ENCODE peak calls at places on chromosomes 2 and 18, in eight cellular contexts. M is K562, V is sigmoid colon, W is endothelial cell of umbilical vein, B is H1, J is breast epithelium, H is upper lobe of left lung, G is GM12878. S is an unnamed sample. For H3K4me1, the result is how much of the 10 kb centered on the place peaks cover.

GRCh38 chr18:2442726-2443275 is 128.5 kb downstream of the METTL4 start:
- DNase-seq in M (no peak), V (no peak), W (no peak), B (no peak), J (no peak), H (no peak), G (no peak), S (no peak)

GRCh38 chr18:44716697-44717163 is 36.0 kb downstream of the SETBP1 start:
- DNase-seq in M (no peak), V (no peak), W (no peak), B (no peak), J (no peak), H (no peak), G (no peak), S (no peak)

GRCh38 chr18:5720132-5720531 is 175.2 kb downstream of the TMEM200C start:
- DNase-seq in M (no peak), V (no peak), W (no peak), B (no peak), J (no peak), H (no peak), G (no peak), S (no peak)

GRCh38 chr2:72028996-72029395 is 118.7 kb downstream of the CYP26B1 start:
- DNase-seq in M (no peak), V (no peak), W (no peak), B (no peak), J (peak), H (no peak), G (no peak), S (no peak)

GRCh38 chr18:26227051-26227672 is 917 bp downstream of the TAF4B start:
- DNase-seq in M (no peak), V (peak), W (peak), B (no peak), J (no peak), H (no peak), G (no peak), S (no peak)

GRCh38 chr2:20614201-20615045 is 36.5 kb downstream of the HS1BP3 start:
- DNase-seq in M (no peak), V (peak), W (no peak), B (no peak), J (peak), H (peak), G (no peak), S (peak)

GRCh38 chr2:47221039-47221438 is 65.9 kb upstream of the STPG4 start:
- DNase-seq in M (no peak), V (no peak), W (no peak), B (no peak), J (no peak), H (no peak), G (no peak), S (no peak)

GRCh38 chr2:140210963-140211362 is 1430.8 kb upstream of the NXPH2 start:
- DNase-seq in M (no peak), V (no peak), W (no peak), B (no peak), J (no peak), H (no peak), G (no peak), S (no peak)

GRCh38 chr18:62027914-62028520 is 135.2 kb upstream of the RNF152 start:
- DNase-seq in M (no peak), V (no peak), W (no peak), B (no peak), J (no peak), H (no peak), G (no peak), S (no peak)

GRCh38 chr18:35811896-35812295 is 160.6 kb upstream of the RMP24 start:
- DNase-seq in M (no peak), V (no peak), W (peak), B (no peak), J (no peak), H (no peak), G (no peak), S (no peak)

GRCh38 chr2:174874081-174874480 is 109.8 kb upstream of the CHRNA1 start:
- DNase-seq in M (no peak), V (no peak), W (peak), B (no peak), J (no peak), H (no peak), G (no peak), S (no peak)

GRCh38 chr18:57057890-57058289 is 89.0 kb upstream of the BOD1L2 start:
- DNase-seq in M (no peak), V (no peak), W (no peak), B (no peak), J (no peak), H (no peak), G (peak), S (no peak)

GRCh38 chr2:167057461-167057860 is 169.2 kb downstream of the XIRP2 start:
- DNase-seq in M (no peak), V (no peak), W (no peak), B (no peak), J (no peak), H (no peak), G (no peak), S (no peak)

GRCh38 chr2:234536218-234536989 is 39.5 kb upstream of the ARL4C start:
- DNase-seq in M (no peak), V (no peak), W (no peak), B (no peak), J (no peak), H (no peak), G (no peak), S (no peak)

GRCh38 chr2:240170883-240171282 is 30.4 kb upstream of the OTOS start:
- DNase-seq in M (no peak), V (no peak), W (no peak), B (no peak), J (no peak), H (no peak), G (no peak), S (no peak)

GRCh38 chr18:8630546-8630945 is 21.3 kb downstream of the RAB12 start:
- DNase-seq in M (no peak), V (no peak), W (no peak), B (no peak), J (no peak), H (no peak), G (no peak), S (no peak)

GRCh38 chr2:220493871-220494525 is 866.6 kb downstream of the SLC4A3 start:
- DNase-seq in M (no peak), V (no peak), W (no peak), B (no peak), J (no peak), H (no peak), G (no peak), S (no peak)

GRCh38 chr2:237440819-237441281 is 26.9 kb upstream of the COL6A3 start:
- DNase-seq in M (no peak), V (no peak), W (no peak), B (no peak), J (no peak), H (no peak), G (no peak), S (no peak)

GRCh38 chr18:76005632-76006031 is 489.4 kb downstream of the ZNF516 start:
- DNase-seq in M (no peak), V (no peak), W (no peak), B (no peak), J (no peak), H (no peak), G (no peak), S (no peak)

GRCh38 chr2:169928463-169928864 is 101.2 kb downstream of the UBR3 start:
- DNase-seq in M (no peak), V (no peak), W (peak), B (no peak), J (no peak), H (no peak), G (no peak), S (peak)

GRCh38 chr2:131030478-131030971 is 62.7 kb downstream of the FAM168B start:
- DNase-seq in M (no peak), V (no peak), W (no peak), B (no peak), J (no peak), H (no peak), G (no peak), S (no peak)

GRCh38 chr2:223993634-223994232 is 36.5 kb downstream of the MRPL44 start:
- DNase-seq in M (peak), V (peak), W (peak), B (no peak), J (peak), H (peak), G (no peak), S (peak)

GRCh38 chr18:67639872-67640271 is 123.4 kb upstream of the DSEL start:
- DNase-seq in M (no peak), V (no peak), W (no peak), B (no peak), J (no peak), H (no peak), G (no peak), S (no peak)

DNA sequence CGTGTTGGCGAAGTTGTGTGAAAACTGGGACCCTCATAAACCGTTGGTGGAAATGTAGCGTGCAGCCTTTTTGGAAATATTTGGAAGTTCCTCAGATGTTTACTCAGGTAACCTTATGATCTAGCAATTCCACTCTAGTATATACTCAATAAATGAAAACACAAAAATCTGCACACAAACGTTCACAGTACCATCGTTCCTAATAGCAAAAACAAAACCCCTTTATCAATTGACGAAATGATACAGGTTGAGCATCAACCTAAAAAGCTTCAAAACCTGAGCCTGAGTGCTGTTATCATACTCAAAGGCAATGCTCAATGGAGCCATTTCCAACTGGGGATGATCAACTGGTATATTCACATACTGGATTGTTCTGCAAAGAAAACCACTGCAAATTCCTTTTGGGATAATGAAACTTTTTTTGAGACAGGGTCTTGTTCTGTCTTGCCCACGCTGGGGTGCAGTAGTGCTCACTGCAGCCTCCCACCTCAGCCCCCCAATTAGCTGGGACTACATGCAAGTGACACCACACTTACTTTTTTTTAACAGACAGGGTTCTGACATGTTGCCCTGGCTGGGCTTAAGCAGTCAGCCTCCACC is 777 bp upstream of the C18orf32 start:
- DNase-seq in M (no peak), V (no peak), W (no peak), B (no peak), J (no peak), H (no peak), G (no peak), S (no peak)
- TF ChIP-seq POLR2AphosphoS5 in M (no peak), V (no peak), W (no peak), B (peak), J (no peak), H (no peak), G (peak), S (no peak)

DNA sequence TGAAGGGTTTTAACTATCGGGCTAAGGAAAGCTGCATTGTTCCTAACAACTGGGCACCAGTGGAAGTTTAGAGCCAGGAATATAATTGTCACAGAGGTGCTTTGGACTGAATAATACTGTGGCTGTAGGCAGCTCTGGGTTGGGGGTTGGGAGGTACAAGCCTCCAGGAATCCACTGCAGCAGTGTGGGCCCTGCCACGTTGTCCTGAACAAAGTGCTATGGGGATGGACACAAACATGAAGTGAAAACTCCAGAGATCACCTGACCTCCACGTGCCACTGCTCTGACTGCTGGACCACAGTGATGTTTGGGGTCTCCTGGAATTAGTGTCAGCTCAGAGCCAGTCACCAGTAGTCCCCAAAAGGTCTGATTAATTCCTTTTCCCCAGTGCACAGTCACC is 110.9 kb downstream of the BCL2 start:
- DNase-seq in M (no peak), V (no peak), W (no peak), B (no peak), J (no peak), H (no peak), G (no peak), S (no peak)
- H3K4me3 ChIP-seq in M (no peak), V (no peak), W (no peak), B (no peak), J (no peak), H (no peak), G (peak), S (no peak)

GRCh38 chr2:197103363-197103762 is 176.9 kb upstream of the PGAP1 start:
- DNase-seq in M (no peak), V (no peak), W (no peak), B (no peak), J (no peak), H (no peak), G (no peak), S (no peak)

GRCh38 chr2:197108758-197109157 is 182.3 kb upstream of the PGAP1 start:
- DNase-seq in M (no peak), V (peak), W (no peak), B (no peak), J (no peak), H (peak), G (no peak), S (peak)

GRCh38 chr2:197109326-197109725 is 182.8 kb upstream of the PGAP1 start:
- DNase-seq in M (no peak), V (no peak), W (no peak), B (no peak), J (no peak), H (no peak), G (no peak), S (no peak)

GRCh38 chr2:197102202-197102601 is 175.7 kb upstream of the PGAP1 start:
- DNase-seq in M (no peak), V (no peak), W (no peak), B (no peak), J (no peak), H (no peak), G (no peak), S (no peak)

DNA sequence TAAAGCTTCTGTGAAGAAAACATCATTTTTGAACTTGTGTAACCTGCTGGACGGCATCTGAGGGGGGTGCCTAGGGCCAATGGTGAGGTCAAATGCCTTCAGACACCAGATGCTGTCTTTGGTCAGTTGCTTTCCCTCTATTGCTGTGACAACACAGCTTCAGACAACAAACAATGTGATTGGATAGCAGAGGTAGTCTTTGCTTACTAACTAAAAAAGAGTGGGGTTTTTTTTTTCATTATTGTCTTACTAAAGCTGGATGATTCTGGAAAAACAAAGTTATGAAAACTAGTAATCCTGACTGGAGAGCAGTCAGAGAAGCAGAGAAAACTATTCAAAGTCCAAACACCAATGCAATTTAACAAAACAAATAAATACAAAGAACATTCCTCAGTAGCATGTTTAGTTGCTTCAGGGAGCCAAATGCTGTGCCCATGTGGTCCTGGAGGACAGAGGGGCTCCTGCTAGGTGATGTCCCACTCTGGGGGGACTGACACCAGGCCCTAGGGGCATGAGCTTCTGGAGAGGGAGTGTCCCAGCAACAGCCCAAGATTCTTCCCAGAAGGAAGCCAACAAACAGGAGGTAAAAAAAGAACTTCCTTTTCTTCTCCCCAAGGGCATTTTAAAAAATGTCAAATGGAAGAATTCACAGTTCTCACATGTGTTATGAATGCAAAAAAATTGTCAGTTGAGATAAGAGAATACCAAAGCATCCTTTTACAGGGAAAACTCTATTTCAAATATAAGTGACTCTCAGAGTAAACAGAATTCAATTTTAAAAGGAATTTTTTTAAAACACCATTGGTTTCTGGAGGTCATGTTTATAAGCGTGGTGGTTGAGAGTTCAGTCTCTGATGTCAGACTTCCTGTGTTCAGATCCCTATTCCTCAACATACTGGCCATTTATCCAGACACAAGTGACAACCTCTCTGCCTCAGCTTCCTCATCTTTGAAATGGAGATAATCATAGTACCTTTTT is 181.1 kb upstream of the PGAP1 start:
- DNase-seq in M (no peak), V (peak), W (peak), B (no peak), J (no peak), H (no peak), G (no peak), S (no peak)
- H3K4me1 ChIP-seq in M (under half), V (under half), W (under half), B (under half), J (under half), H (under half), G (under half), S (under half)

GRCh38 chr2:156332452-156333273 is at the start of gene NR4A2:
- DNase-seq in M (peak), V (peak), W (peak), B (no peak), J (peak), H (peak), G (no peak), S (peak)

GRCh38 chr2:156333274-156333950 is 891 bp upstream of the NR4A2 start:
- DNase-seq in M (peak), V (no peak), W (no peak), B (no peak), J (peak), H (no peak), G (no peak), S (no peak)

GRCh38 chr2:156329922-156330726 is 2.4 kb downstream of the NR4A2 start:
- DNase-seq in M (no peak), V (no peak), W (no peak), B (no peak), J (no peak), H (no peak), G (no peak), S (no peak)

GRCh38 chr2:156333951-156334495 is 1.5 kb upstream of the NR4A2 start:
- DNase-seq in M (peak), V (peak), W (peak), B (no peak), J (peak), H (peak), G (no peak), S (peak)

GRCh38 chr2:156331572-156332451 is 709 bp downstream of the NR4A2 start:
- DNase-seq in M (peak), V (peak), W (peak), B (no peak), J (peak), H (peak), G (no peak), S (peak)
- TF ChIP-seq POLR2AphosphoS5 in M (no peak), V (peak), W (no peak), B (no peak), J (no peak), H (peak), G (no peak), S (peak)

DNA sequence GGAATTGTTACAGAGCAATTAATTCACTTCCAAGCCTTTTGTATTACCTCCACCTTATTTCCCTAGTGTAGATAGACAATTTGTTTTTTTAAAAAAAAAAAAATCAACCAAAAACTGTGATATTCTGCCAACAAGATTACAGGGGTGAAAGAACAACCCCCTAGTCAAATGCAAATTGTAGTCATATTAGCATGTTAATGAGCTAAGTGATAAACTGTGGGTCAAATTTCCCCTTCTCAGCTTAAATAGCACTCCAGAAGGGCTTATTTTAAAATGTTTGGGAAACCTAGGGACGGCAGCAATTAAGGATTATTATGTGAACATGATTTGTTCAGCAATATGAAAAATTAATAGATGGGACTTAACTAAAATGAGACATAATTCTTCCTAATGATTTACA is 246.1 kb upstream of the STON1 start:
- DNase-seq in M (no peak), V (no peak), W (no peak), B (no peak), J (no peak), H (no peak), G (no peak), S (no peak)
- H3K4me3 ChIP-seq in M (no peak), V (no peak), W (no peak), B (no peak), J (no peak), H (no peak), G (no peak), S (no peak)